ENCODE peak calls at places on chromosome 2, in four cellular contexts. I, X, U and H are unnamed samples. For H3K4me1, the result is how much of the 10 kb centered on the place peaks cover.

GRCh38 chr2:137179542-137179941 is 414.2 kb downstream of the THSD7B start:
- DNase-seq in I (no peak), X (no peak), U (no peak), H (no peak)

GRCh38 chr2:166314022-166314759 is 61.6 kb downstream of the SCN9A start:
- DNase-seq in I (no peak), X (peak), U (no peak), H (no peak)

GRCh38 chr2:200905618-200906296 is 16.6 kb downstream of the NIF3L1 start:
- DNase-seq in I (peak), X (peak), U (peak), H (peak)

GRCh38 chr2:185811580-185811979 is 73.0 kb downstream of the FSIP2 start:
- DNase-seq in I (no peak), X (no peak), U (no peak), H (no peak)

GRCh38 chr2:219245899-219246230 is 586 bp downstream of the STK16 start:
- DNase-seq in I (no peak), X (no peak), U (no peak), H (no peak)

GRCh38 chr2:88074854-88075292 is 7.2 kb downstream of the SMYD1 start:
- DNase-seq in I (no peak), X (peak), U (no peak), H (no peak)

GRCh38 chr2:229196448-229196847 is 74.6 kb downstream of the PID1 start:
- DNase-seq in I (no peak), X (no peak), U (no peak), H (no peak)

GRCh38 chr2:168559187-168559586 is 103.1 kb downstream of the CERS6 start:
- DNase-seq in I (no peak), X (peak), U (no peak), H (no peak)

GRCh38 chr2:59184281-59185020 is 943.3 kb upstream of the FANCL start:
- DNase-seq in I (no peak), X (peak), U (no peak), H (no peak)

GRCh38 chr2:127225186-127225960 is 5.3 kb upstream of the CYP27C1 start:
- DNase-seq in I (no peak), X (peak), U (no peak), H (no peak)

GRCh38 chr2:16324544-16324937 is 341.1 kb downstream of the CYRIA start:
- DNase-seq in I (no peak), X (no peak), U (no peak), H (no peak)

GRCh38 chr2:189213226-189213625 is 33.7 kb upstream of the COL5A2 start:
- DNase-seq in I (no peak), X (peak), U (no peak), H (no peak)

GRCh38 chr2:960064-960736 is 9.6 kb downstream of the SNTG2 start:
- DNase-seq in I (no peak), X (no peak), U (no peak), H (no peak)

GRCh38 chr2:129929321-129930290 is 49.9 kb upstream of the RAB6C start:
- DNase-seq in I (no peak), X (peak), U (no peak), H (no peak)

GRCh38 chr2:44169155-44169898 is 652 bp downstream of the PPM1B start:
- DNase-seq in I (peak), X (peak), U (no peak), H (peak)

GRCh38 chr2:163171786-163172549 is 333.4 kb upstream of the KCNH7 start:
- DNase-seq in I (no peak), X (peak), U (no peak), H (no peak)

GRCh38 chr2:224658776-224659175 is 57.4 kb downstream of the CCDC195 start:
- DNase-seq in I (no peak), X (no peak), U (no peak), H (no peak)

GRCh38 chr2:217604527-217605279 is 398.1 kb downstream of the TNS1 start:
- DNase-seq in I (no peak), X (no peak), U (no peak), H (no peak)

GRCh38 chr2:215737496-215737895 is 275.9 kb downstream of the MREG start:
- DNase-seq in I (no peak), X (no peak), U (no peak), H (no peak)

GRCh38 chr2:221533299-221533698 is 38.8 kb downstream of the EPHA4 start:
- DNase-seq in I (no peak), X (no peak), U (no peak), H (no peak)

GRCh38 chr2:42054657-42055430 is 7.0 kb downstream of the PKDCC start:
- DNase-seq in I (no peak), X (no peak), U (peak), H (no peak)

GRCh38 chr2:71612581-71613520 is 159.5 kb downstream of the DYSF start:
- DNase-seq in I (no peak), X (no peak), U (no peak), H (no peak)

GRCh38 chr2:230878599-230878965 is 13.8 kb downstream of the ITM2C start:
- DNase-seq in I (no peak), X (no peak), U (no peak), H (no peak)
- H3K27ac ChIP-seq in I (no peak), X (no peak), U (no peak), H (no peak)

DNA sequence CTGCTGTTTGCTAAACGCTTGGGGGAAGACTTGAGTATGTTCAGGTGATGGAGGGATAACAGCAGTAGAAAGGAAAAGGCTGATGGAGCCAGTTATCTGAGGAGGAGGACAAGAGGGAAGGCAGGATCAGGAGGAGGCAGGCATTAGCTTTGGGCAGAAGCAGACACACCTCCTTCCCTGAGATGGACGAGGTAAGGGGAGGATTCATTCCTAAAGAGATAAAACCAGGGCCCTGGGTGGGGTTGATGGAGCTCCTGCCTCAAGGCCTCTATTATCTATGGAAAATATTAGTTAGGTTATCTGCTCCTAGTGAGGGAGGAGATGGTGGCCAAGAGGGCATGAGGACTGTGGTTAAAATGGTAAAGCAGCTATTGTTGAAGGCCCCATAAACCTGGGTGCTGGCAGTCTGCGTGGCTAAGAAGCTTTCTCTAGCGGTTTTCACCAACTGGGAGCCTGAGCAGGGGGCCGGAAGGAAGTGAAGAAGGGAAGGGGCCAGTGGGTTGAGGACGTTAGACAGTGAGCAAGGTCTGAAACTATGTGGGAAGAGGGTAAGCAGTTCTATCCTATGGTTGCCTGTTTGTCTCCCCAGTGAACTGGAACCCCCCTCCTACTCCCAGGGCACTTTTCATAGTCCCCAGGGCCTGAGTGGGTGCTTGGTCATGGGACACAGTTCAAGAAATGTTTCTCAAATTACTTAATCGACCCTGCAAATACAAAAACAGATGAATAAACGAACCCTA is 56.6 kb upstream of the HK2 start:
- DNase-seq in I (no peak), X (no peak), U (no peak), H (no peak)
- H3K4me3 ChIP-seq in I (no peak), X (no peak), U (no peak), H (no peak)

GRCh38 chr2:232240896-232241295 is 137.7 kb upstream of the ALPP start:
- DNase-seq in I (no peak), X (no peak), U (no peak), H (no peak)
- H3K4me1 ChIP-seq in I (under half), X (under half), U (under half), H (under half)

GRCh38 chr2:169676357-169676756 is 17.8 kb downstream of the CFAP210 start:
- DNase-seq in I (no peak), X (no peak), U (no peak), H (no peak)
- H3K27ac ChIP-seq in I (no peak), X (no peak), U (no peak), H (no peak)

DNA sequence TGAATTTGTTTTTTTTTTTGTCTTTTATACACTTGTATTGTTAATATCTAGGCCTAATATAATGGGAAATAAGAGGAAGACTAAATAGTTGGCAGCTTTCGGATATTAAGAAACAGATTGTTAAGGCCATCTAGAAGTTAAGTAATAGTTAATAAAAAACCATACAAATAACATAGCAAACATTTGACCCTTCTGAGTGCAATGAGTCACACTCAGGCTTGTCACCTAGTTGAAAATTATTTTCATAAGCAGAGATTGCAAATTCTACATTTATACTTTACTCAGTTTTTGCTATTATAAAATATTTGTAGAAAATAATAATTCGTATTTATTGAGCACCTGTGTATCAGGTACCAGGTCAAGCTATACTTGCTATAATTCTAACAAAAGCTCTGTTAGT is 2.4 kb downstream of the NUP35 start:
- DNase-seq in I (no peak), X (no peak), U (no peak), H (no peak)
- H3K4me3 ChIP-seq in I (no peak), X (no peak), U (no peak), H (no peak)

DNA sequence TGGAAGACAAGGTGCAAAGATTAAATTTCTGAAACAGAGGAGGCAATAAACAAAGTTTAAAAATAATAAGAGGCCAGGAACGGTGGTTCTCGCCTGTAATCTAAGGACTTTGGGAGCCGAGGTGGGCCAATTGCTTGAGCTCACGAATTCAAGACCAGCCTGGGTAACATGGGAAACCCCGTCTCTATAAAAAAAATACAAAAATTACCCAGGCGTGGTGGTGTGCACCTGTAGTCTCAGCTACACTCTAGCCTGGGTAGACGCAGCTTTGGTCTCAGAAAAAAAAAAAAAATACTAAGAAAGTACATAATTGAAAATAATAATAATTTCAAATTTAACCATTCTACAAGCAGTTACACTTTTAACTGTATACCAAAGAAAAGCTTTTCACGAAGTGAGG is 744.6 kb upstream of the POU3F3 start:
- DNase-seq in I (no peak), X (no peak), U (no peak), H (no peak)
- H3K4me1 ChIP-seq in I (under half), X (under half), U (under half), H (under half)